ENCODE peak calls at places on chromosomes 1 and 21, in ten cellular contexts. Z, P, N, S, J, H, B, U, A and Y are unnamed samples.

GRCh38 chr1:22625262-22625925 is 11.0 kb upstream of the C1QA start:
- DNase-seq in U (no peak), H (peak), P (no peak), B (no peak), S (no peak), Z (no peak), N (no peak), J (no peak), A (no peak), Y (no peak)

GRCh38 chr1:55007626-55008025 is 8.9 kb downstream of the BSND start:
- DNase-seq in J (peak), B (no peak), U (no peak), A (no peak), H (peak), N (no peak), S (peak), P (no peak), Z (no peak), Y (no peak)

GRCh38 chr1:15343729-15344128 is 66.0 kb upstream of the EFHD2 start:
- DNase-seq in U (no peak), J (no peak), N (no peak), Z (no peak), B (no peak), H (peak), S (no peak), P (no peak), A (no peak), Y (no peak)

GRCh38 chr1:185720633-185721272 is 13.4 kb upstream of the HMCN1 start:
- DNase-seq in P (no peak), A (no peak), J (no peak), S (no peak), B (no peak), H (peak), Z (peak), U (no peak), N (no peak), Y (no peak)

GRCh38 chr1:221841983-221842335 is 100.1 kb upstream of the DUSP10 start:
- DNase-seq in H (no peak), B (no peak), N (no peak), Z (no peak), S (no peak), P (no peak), A (no peak), J (no peak), U (no peak), Y (no peak)

GRCh38 chr1:94067196-94067595 is 53.8 kb downstream of the ABCA4 start:
- DNase-seq in J (peak), B (no peak), Z (no peak), N (no peak), A (no peak), S (no peak), P (no peak), U (no peak), H (no peak), Y (no peak)

GRCh38 chr1:245751111-245751510 is 596.3 kb downstream of the KIF26B start:
- DNase-seq in S (no peak), N (no peak), P (no peak), B (no peak), Z (no peak), H (peak), J (peak), U (no peak), A (no peak), Y (no peak)

GRCh38 chr1:166484871-166485270 is 318.1 kb upstream of the FAM78B start:
- DNase-seq in U (no peak), B (no peak), J (no peak), S (no peak), Z (no peak), N (no peak), A (no peak), H (no peak), P (no peak), Y (no peak)

GRCh38 chr21:37208056-37208705 is 59.0 kb downstream of the VPS26C start:
- DNase-seq in Z (no peak), B (no peak), U (peak), J (no peak), P (peak), H (peak), N (peak), S (no peak), A (no peak), Y (peak)

GRCh38 chr1:23216771-23217420 is 406 bp downstream of the HTR1D start:
- DNase-seq in S (no peak), J (no peak), A (peak), N (no peak), B (no peak), H (no peak), U (no peak), P (no peak), Z (no peak), Y (no peak)

GRCh38 chr1:202067188-202067977 is 55.3 kb upstream of the GPR37L1 start:
- DNase-seq in J (no peak), H (no peak), P (no peak), U (no peak), B (no peak), A (no peak), Z (no peak), N (no peak), S (no peak), Y (no peak)

GRCh38 chr1:63442141-63442475 is 74.7 kb downstream of the ALG6 start:
- DNase-seq in S (no peak), N (no peak), Z (no peak), J (no peak), A (no peak), P (no peak), B (no peak), U (no peak), H (peak), Y (no peak)

GRCh38 chr1:81582467-81582986 is 218.2 kb upstream of the ADGRL2 start:
- DNase-seq in N (no peak), P (no peak), S (peak), A (no peak), U (no peak), J (no peak), H (no peak), Z (no peak), B (no peak), Y (no peak)

GRCh38 chr1:185996211-185996610 is 262.0 kb downstream of the HMCN1 start:
- DNase-seq in H (peak), U (no peak), B (no peak), N (no peak), A (no peak), S (peak), P (no peak), J (no peak), Z (no peak), Y (no peak)

GRCh38 chr21:25911730-25912401 is 177.1 kb downstream of the GABPA start:
- DNase-seq in P (no peak), S (peak), N (no peak), B (no peak), Z (no peak), H (no peak), A (no peak), U (no peak), J (no peak), Y (no peak)

GRCh38 chr21:45412491-45412890 is 7.5 kb downstream of the COL18A1 start:
- DNase-seq in Z (no peak), S (no peak), U (no peak), J (no peak), A (no peak), B (no peak), P (no peak), H (no peak), N (no peak), Y (no peak)

GRCh38 chr1:53959664-53960250 is 13.6 kb downstream of the LRRC42 start:
- DNase-seq in H (no peak), P (no peak), Z (no peak), A (no peak), J (no peak), B (no peak), U (no peak), N (no peak), S (peak), Y (no peak)

GRCh38 chr1:42962641-42963377 is 4.1 kb upstream of the SLC2A1 start:
- DNase-seq in N (no peak), U (no peak), Z (no peak), J (no peak), B (no peak), H (peak), S (peak), P (no peak), A (no peak), Y (no peak)

GRCh38 chr1:233490488-233490887 is 123.4 kb upstream of the KCNK1 start:
- DNase-seq in B (no peak), J (no peak), N (peak), Z (no peak), S (no peak), U (no peak), P (no peak), A (no peak), H (no peak), Y (no peak)

GRCh38 chr1:184792450-184792969 is 37.9 kb upstream of the EDEM3 start:
- DNase-seq in H (peak), A (no peak), Z (no peak), P (peak), U (peak), B (no peak), J (peak), S (peak), N (no peak), Y (peak)